ENCODE peak calls at places on chromosomes 4 and X, in nine cellular contexts. A is HCT116, F is heart left ventricle, C is endothelial cell of umbilical vein, G is lower leg skin, Z is adrenal gland, B is IMR-90, Y is GM12878, V is uterus. P is an unnamed sample.

GRCh38 chrX:154515803-154516654 is at the start of gene FAM3A:
- DNase-seq in F (peak), Z (peak), V (peak), G (peak), A (peak), C (peak), B (peak), Y (peak), P (peak)

GRCh38 chrX:4110964-4111363 is 397.5 kb upstream of the PRKX start:
- DNase-seq in V (no peak), A (no peak), C (no peak), Y (no peak), B (no peak), Z (no peak), F (no peak), G (no peak), P (no peak)

GRCh38 chr4:152805071-152805650 is 25.4 kb downstream of the ARFIP1 start:
- DNase-seq in Z (no peak), A (no peak), B (no peak), F (no peak), C (no peak), Y (no peak), V (no peak), G (no peak), P (no peak)

GRCh38 chr4:119081542-119081859 is 54.1 kb upstream of the MYOZ2 start:
- DNase-seq in F (no peak), A (no peak), B (no peak), Z (no peak), V (no peak), C (no peak), Y (no peak), G (no peak), P (no peak)

GRCh38 chr4:163693776-163694175 is 199.3 kb downstream of the TMA16 start:
- DNase-seq in Z (no peak), G (no peak), F (no peak), V (no peak), A (no peak), C (no peak), B (peak), Y (no peak), P (no peak)

GRCh38 chr4:89757154-89757723 is 79.7 kb downstream of the SNCA start:
- DNase-seq in V (no peak), Y (no peak), A (no peak), Z (no peak), B (no peak), G (no peak), C (no peak), F (no peak), P (no peak)

GRCh38 chr4:149896428-149896827 is 80.8 kb upstream of the IQCM start:
- DNase-seq in V (no peak), C (peak), B (peak), Y (no peak), G (no peak), A (peak), F (peak), Z (no peak), P (peak)

GRCh38 chr4:52957791-52958190 is 95.7 kb downstream of the RASL11B start:
- DNase-seq in V (no peak), A (no peak), B (peak), F (no peak), Y (no peak), G (no peak), Z (no peak), C (no peak), P (no peak)

GRCh38 chr4:25123236-25123635 is 37.0 kb downstream of the SEPSECS start:
- DNase-seq in Y (peak), Z (no peak), B (no peak), F (no peak), A (no peak), V (no peak), G (no peak), C (no peak), P (no peak)

GRCh38 chr4:39363773-39364393 is 2.3 kb downstream of the RFC1 start:
- DNase-seq in B (no peak), Y (no peak), Z (no peak), V (no peak), C (no peak), F (no peak), G (no peak), A (no peak), P (no peak)
- H3K4me3 ChIP-seq in B (no peak), Y (peak), Z (no peak), V (no peak), C (no peak), F (no peak), G (no peak), A (no peak), P (no peak)

GRCh38 chr4:23717528-23718248 is 172.2 kb downstream of the PPARGC1A start:
- DNase-seq in B (peak), V (no peak), Y (no peak), C (no peak), Z (peak), A (no peak), G (no peak), F (no peak), P (peak)
- TF ChIP-seq CTCF in B (peak), V (no peak), Y (peak), C (no peak), Z (peak), A (no peak), G (no peak), F (peak), P (peak)

DNA sequence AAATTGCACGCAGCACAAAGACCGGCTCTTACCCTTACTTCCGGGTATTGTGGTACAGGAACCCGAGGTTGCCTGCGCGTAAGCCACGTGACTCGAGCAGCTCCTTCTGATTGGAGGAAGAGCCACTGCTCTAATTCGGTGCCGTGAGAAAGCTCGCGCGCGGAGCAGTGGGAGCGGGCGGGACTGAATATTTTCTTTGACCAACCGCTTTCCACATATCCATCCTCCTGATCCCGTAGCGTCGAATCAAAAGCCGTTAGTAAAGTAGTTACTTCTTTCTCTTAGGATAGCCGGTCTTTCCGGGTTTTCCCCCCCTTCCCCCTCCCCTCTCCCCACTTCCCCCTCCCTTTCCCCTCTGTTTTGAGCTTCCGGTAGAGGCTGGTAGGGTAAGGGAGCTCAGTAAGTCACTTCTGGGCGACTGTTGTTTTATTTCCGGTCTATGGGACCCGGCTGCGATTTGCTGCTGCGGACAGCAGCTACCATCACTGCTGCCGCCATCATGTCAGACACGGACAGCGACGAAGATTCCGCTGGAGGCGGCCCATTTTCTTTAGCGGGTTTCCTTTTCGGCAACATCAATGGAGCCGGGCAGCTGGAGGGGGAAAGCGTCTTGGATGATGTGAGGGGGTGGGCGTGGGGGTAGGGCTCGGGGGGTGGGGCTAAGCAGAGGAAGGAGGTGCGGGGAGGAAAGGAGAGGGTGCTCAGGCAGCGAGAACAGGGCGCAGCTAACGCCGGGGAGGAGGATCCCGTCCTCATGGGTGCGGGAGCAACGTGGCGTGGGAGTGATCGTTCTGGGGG is at the start of gene TAF1:
- DNase-seq in G (peak), Z (peak), F (peak), B (peak), C (peak), Y (peak), A (peak), V (peak), P (peak)
- TF ChIP-seq POLR2A in G (no peak), Z (peak), F (no peak), B (peak), C (peak), Y (peak), A (no peak), V (peak), P (peak)

GRCh38 chr4:154390324-154390723 is 101.3 kb downstream of the DCHS2 start:
- DNase-seq in V (no peak), F (no peak), Z (no peak), A (no peak), Y (no peak), G (no peak), B (no peak), C (no peak), P (no peak)
- H3K4me3 ChIP-seq in V (no peak), F (no peak), Z (no peak), A (no peak), Y (no peak), G (no peak), B (no peak), C (no peak), P (no peak)

DNA sequence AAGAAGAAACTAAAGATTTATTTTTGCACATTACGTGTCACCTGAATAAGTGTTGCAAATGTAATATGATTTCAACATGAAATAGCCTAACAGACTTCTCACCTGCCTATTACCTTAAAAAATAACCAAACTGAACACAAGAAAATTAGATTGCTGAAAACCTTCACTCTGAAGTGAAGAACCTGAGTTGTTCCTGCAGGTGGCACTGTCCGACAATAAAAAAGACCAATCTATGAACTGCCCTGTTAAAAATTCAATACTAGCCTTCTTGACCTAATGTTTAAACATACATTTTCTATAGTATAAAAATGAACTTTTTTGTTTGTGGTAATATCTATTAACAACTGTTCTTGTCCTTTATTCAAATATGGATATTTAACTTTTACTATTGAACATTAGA is 69.2 kb upstream of the PNPLA4 start:
- DNase-seq in G (no peak), Z (peak), C (peak), V (no peak), Y (no peak), B (peak), A (no peak), F (no peak), P (peak)
- TF ChIP-seq CTCF in G (no peak), Z (peak), C (peak), V (peak), Y (peak), B (peak), A (peak), F (peak), P (peak)

DNA sequence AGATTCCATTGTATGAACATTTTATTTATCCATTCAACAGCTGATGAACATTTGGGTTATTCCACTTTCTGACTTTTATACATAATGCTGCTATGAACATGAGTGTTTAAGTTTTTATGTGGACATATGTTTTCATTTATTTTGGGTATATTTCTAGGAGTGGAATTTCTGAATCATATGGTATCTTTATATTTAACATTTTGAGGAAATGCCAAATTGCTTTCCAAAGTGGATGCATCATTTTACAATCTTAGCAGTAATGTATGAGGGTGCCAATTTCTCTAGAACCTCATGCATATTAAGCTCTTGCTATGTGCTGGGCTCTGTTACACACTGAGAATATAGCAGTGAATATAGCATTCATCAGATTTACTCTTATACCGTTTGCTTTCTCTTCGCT is 983.7 kb downstream of the STIM2 start:
- DNase-seq in Y (no peak), V (no peak), Z (no peak), F (no peak), B (no peak), C (no peak), G (no peak), A (no peak), P (no peak)
- TF ChIP-seq POLR2A in Y (no peak), V (no peak), Z (no peak), F (no peak), B (no peak), C (no peak), G (no peak), A (no peak), P (no peak)

GRCh38 chr4:10018818-10019438 is 2.4 kb downstream of the SLC2A9 start:
- DNase-seq in A (peak), C (peak), B (peak), V (peak), Y (peak), G (peak), F (peak), Z (peak), P (peak)

GRCh38 chr4:10019521-10020051 is 1.7 kb downstream of the SLC2A9 start:
- DNase-seq in V (no peak), F (no peak), Z (no peak), B (no peak), Y (no peak), C (no peak), G (no peak), A (no peak), P (no peak)

GRCh38 chr4:10016169-10016568 is 5.1 kb downstream of the SLC2A9 start:
- DNase-seq in Z (no peak), V (no peak), Y (no peak), F (no peak), B (no peak), C (no peak), G (no peak), A (no peak), P (no peak)

GRCh38 chr4:10015140-10015753 is 6.0 kb downstream of the SLC2A9 start:
- DNase-seq in G (no peak), A (peak), V (no peak), Z (peak), Y (no peak), B (peak), F (no peak), C (peak), P (peak)

DNA sequence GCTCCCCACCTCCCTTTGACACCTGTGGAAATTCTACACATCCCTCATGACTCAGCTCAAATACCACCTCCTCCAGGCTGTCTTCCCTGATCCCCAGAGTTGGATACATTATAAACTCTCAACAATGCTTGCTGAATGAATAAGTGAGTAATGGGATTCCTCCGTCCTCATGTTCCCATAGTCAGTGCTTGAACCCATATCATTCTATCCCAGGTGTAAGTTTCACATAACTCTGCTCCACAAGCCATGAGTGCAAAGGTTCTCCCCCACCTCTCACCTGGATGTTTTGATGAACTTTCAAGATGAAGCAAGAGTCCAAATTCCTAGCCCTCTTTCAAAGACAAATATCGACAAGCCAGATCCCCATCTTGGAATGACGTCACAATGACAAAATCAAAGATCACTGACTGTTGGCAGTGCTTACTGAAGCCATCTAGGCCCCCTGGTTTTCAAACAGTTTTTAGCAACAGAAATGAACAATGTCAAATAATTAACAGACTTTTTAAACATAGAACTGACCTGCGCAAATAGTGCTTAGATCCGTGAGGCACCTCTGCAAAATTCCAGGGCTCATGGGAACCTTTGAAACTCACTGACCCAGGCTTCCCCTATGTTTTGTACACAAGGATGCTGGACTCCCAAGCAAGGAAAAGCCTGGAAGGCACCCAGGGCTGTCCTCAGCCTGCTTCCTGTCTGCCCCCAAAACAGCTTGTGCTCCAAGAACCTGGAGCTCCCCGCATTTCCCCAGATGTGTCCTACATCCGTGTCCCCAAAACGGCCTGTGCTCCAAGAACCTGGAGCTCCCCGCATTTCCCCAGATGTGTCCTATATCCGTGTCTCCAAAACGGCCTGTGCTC is 4.0 kb downstream of the SLC2A9 start:
- DNase-seq in B (no peak), F (no peak), V (no peak), A (no peak), C (no peak), Z (no peak), G (no peak), Y (no peak), P (no peak)
- H3K4me3 ChIP-seq in B (no peak), F (no peak), V (no peak), A (no peak), C (no peak), Z (no peak), G (no peak), Y (no peak), P (no peak)

P was measured in testis.